ENCODE peak calls at places on chromosomes 3 and 15, in six cellular contexts. R is RWPE2, B is pancreas, K is chondrocyte, W is nephron progenitor cell, O is GM12864. G is an unnamed sample.

GRCh38 chr3:30401971-30402370 is 204.4 kb upstream of the TGFBR2 start:
- DNase-seq in K (no peak), W (no peak), R (no peak), O (no peak), B (no peak), G (no peak)

GRCh38 chr15:68045289-68046265 is 8.5 kb upstream of the PIAS1 start:
- DNase-seq in W (peak; percentile 6), R (no peak), B (no peak), K (no peak), O (no peak), G (no peak)

GRCh38 chr15:89963301-89964288 is 37.5 kb upstream of the ZNF710 start:
- DNase-seq in O (no peak), B (no peak), K (no peak), W (no peak), R (no peak), G (no peak)

GRCh38 chr15:68414591-68414990 is 17.4 kb downstream of the ITGA11 start:
- DNase-seq in O (no peak), R (peak; percentile 51), K (no peak), B (no peak), W (no peak), G (no peak)

GRCh38 chr3:160474416-160474838 is 24.8 kb upstream of the TRIM59 start:
- DNase-seq in B (no peak), O (no peak), R (no peak), K (no peak), W (no peak), G (no peak)

GRCh38 chr15:100094127-100094510 is 247.7 kb downstream of the ADAMTS17 start:
- DNase-seq in R (no peak), W (no peak), B (no peak), K (no peak), O (no peak), G (no peak)

GRCh38 chr3:18735013-18735412 is 309.9 kb upstream of the SATB1 start:
- DNase-seq in B (no peak), W (no peak), O (no peak), K (no peak), R (no peak), G (no peak)

GRCh38 chr3:19688767-19689166 is 245.2 kb downstream of the EFHB start:
- DNase-seq in R (no peak), W (no peak), B (no peak), K (no peak), O (no peak), G (no peak)

GRCh38 chr3:142915636-142916035 is 26.8 kb upstream of the PCOLCE2 start:
- DNase-seq in O (no peak), B (no peak), W (no peak), K (no peak), R (no peak), G (no peak)

GRCh38 chr3:190155752-190156151 is 35.1 kb upstream of the P3H2 start:
- DNase-seq in O (no peak), R (peak; percentile 77), W (no peak), K (no peak), B (no peak), G (no peak)

GRCh38 chr3:150449169-150449721 is 41.1 kb downstream of the TSC22D2 start:
- DNase-seq in B (no peak), K (no peak), W (no peak), R (no peak), O (no peak), G (no peak)

GRCh38 chr15:46146915-46147314 is 512.1 kb downstream of the SQOR start:
- DNase-seq in R (no peak), B (no peak), O (no peak), K (no peak), W (no peak), G (no peak)

GRCh38 chr3:42720126-42720525 is 17.5 kb upstream of the HHATL start:
- DNase-seq in B (no peak), R (no peak), W (no peak), K (no peak), O (no peak), G (no peak)

GRCh38 chr15:87461621-87462020 is 794.9 kb downstream of the NTRK3 start:
- DNase-seq in K (no peak), O (no peak), W (no peak), B (no peak), R (no peak), G (no peak)

GRCh38 chr15:91263632-91264477 is 163.8 kb downstream of the SV2B start:
- DNase-seq in O (no peak), K (no peak), B (no peak), W (no peak), R (no peak), G (no peak)

GRCh38 chr15:85414495-85414894 is 34.1 kb downstream of the AKAP13 start:
- DNase-seq in O (no peak), R (no peak), W (no peak), K (no peak), B (no peak), G (peak; percentile 55)

GRCh38 chr3:72213296-72214064 is 428.5 kb upstream of the PROK2 start:
- DNase-seq in K (no peak), O (no peak), R (no peak), W (no peak), B (no peak), G (no peak)

GRCh38 chr15:99253381-99254090 is 2.3 kb downstream of the LRRC28 start:
- DNase-seq in K (no peak), B (no peak), W (no peak), R (no peak), O (no peak), G (no peak)

GRCh38 chr3:47113669-47114365 is 50.1 kb downstream of the SETD2 start:
- DNase-seq in K (no peak), B (no peak), W (no peak), R (no peak), O (peak; percentile 12), G (no peak)

GRCh38 chr3:126104742-126105605 is 21.1 kb upstream of the SLC41A3 start:
- DNase-seq in W (no peak), K (no peak), O (no peak), R (no peak), B (no peak), G (peak; percentile 28)

GRCh38 chr15:42575188-42576039 is at the start of gene STARD9:
- DNase-seq in B (peak; percentile 97), W (peak; percentile 98), O (peak; percentile 88), K (peak; percentile 100), R (peak; percentile 100), G (peak; percentile 98)
- TF ChIP-seq CTCF in B (no peak), W (no peak), O (no peak), K (peak; percentile 33), R (no peak), G (no peak)

GRCh38 chr3:127820871-127821853 is 1.2 kb downstream of the MGLL start:
- DNase-seq in K (no peak), W (no peak), R (no peak), O (no peak), B (no peak), G (peak; percentile 64)

GRCh38 chr3:127823590-127823857 is 1.2 kb upstream of the MGLL start:
- DNase-seq in B (no peak), K (no peak), O (no peak), W (no peak), R (no peak), G (no peak)

GRCh38 chr3:127820221-127820870 is 2.0 kb downstream of the MGLL start:
- DNase-seq in K (no peak), B (no peak), O (no peak), R (no peak), W (no peak), G (no peak)

GRCh38 chr3:127822836-127823589 is 698 bp upstream of the MGLL start:
- DNase-seq in B (peak; percentile 38), W (peak; percentile 57), O (no peak), R (no peak), K (no peak), G (peak; percentile 70)

DNA sequence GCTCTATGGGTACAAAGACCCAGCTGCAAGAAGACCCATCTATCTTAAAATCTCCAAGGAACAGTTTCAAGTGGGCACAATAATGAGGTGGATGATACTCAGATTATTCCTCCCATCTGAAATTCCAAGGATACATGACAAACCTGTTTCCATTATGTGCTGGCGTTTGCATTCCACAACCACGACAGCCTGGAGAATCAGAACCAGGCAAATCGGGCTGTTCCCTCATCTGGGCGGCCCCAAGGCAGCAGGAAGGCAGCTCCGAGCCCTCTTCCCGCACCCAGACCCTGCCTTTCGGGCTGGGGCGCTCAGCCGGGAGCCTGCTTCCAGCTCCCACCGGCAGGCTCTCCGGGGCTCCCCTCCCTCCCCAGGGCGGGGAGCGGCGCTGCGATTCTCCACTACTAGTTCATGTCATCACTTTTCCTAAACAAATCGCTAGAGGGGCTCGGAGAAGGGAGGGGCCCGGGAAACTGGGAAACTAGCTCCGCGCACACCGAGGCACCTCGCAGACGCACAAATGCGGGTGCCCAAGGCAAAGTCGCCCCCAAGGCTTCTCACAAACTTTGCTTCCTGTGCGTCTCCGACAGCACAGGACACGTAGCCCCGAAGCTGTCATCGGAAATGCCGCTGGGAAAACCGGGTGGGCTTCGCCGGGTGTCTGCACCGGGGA is at the start of gene MGLL:
- DNase-seq in W (peak; percentile 55), O (no peak), R (no peak), B (no peak), K (no peak), G (no peak)
- TF ChIP-seq CTCF in W (no peak), O (no peak), R (no peak), B (no peak), K (peak; percentile 31), G (no peak)

GRCh38 chr3:11949351-11949750 is 54.8 kb upstream of the SYN2 start:
- DNase-seq in K (no peak), W (no peak), B (no peak), R (no peak), O (no peak), G (no peak)

GRCh38 chr3:11948331-11948730 is 55.9 kb upstream of the SYN2 start:
- DNase-seq in W (no peak), K (no peak), R (no peak), O (no peak), B (no peak), G (no peak)

GRCh38 chr3:11948866-11949265 is 55.3 kb upstream of the SYN2 start:
- DNase-seq in W (no peak), K (no peak), R (no peak), B (no peak), O (no peak), G (no peak)

DNA sequence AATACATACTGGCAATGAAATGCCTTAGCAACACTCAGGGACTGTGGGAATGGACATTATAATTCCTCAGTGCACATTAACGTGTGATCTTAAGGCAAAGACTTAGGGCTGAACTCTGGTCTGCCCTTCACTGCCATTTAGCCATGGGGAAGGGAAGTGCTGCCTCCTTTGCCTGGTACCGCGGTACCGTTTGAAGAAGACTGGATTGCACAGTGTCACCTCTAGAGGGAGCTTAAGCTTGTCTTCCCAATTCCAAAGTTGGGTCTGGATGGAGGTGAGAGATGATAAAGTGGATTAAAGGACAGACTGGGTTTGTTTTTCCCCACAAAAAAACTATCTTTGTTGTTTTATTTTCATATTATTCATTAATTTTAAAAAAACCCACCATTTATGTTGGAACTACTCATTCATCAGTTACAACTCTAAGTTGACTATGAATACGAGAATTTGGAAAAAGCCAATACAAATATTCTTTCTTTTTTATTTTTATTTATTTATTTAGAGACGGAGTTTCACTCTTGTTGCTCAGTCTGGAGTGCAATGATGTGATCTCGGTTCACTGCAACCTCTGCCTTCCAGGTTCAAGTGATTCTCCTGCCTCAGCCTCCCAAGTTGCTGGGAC is 60.0 kb upstream of the SYN2 start:
- DNase-seq in K (no peak), O (no peak), R (no peak), B (no peak), W (peak; percentile 23), G (no peak)
- TF ChIP-seq CTCF in K (peak; percentile 74), O (peak; percentile 38), R (peak; percentile 67), B (peak; percentile 24), W (peak; percentile 61), G (no peak)

GRCh38 chr3:180680097-180680430 is 775 bp upstream of the CCDC39 start:
- DNase-seq in W (no peak), K (no peak), B (peak; percentile 20), O (no peak), R (no peak), G (peak; percentile 31)
- TF ChIP-seq CTCF in W (peak; percentile 59), K (peak; percentile 79), B (no peak), O (peak; percentile 59), R (peak; percentile 79), G (peak; percentile 30)

GRCh38 chr3:12541625-12542024 is 3.7 kb downstream of the MKRN2OS start:
- DNase-seq in R (no peak), K (no peak), B (no peak), O (no peak), W (peak; percentile 13), G (no peak)
- TF ChIP-seq CTCF in R (peak; percentile 22), K (peak; percentile 31), B (no peak), O (no peak), W (peak; percentile 19), G (no peak)

G was measured in GM13976.